ENCODE peak calls at places on chromosomes 3 and 15, in four cellular contexts. N is activated gamma-delta T cell treated with Interleukin-2 at 50 U/mL for 16 hours; E is MCF 10A; F is stimulated activated CD4-positive, alpha-beta T cell treated with anti-CD3 and anti-CD28 coated beads, Interleukin-2, amount 100 ng/mL, for 48 hours. H is an unnamed sample.

GRCh38 chr3:196629234-196629633 is 10.3 kb upstream of the NRROS start:
- DNase-seq in N (no peak), E (no peak), F (no peak), H (no peak)

GRCh38 chr3:16423298-16423697 is 90.2 kb downstream of the RFTN1 start:
- DNase-seq in N (no peak), E (no peak), F (no peak), H (peak; percentile 76)

GRCh38 chr3:70832811-70833509 is 520.5 kb upstream of the MDFIC2 start:
- DNase-seq in N (no peak), E (peak; percentile 59), F (no peak), H (no peak)

GRCh38 chr3:120791958-120792357 is 49.4 kb downstream of the GTF2E1 start:
- DNase-seq in N (no peak), E (peak; percentile 9), F (no peak), H (no peak)

GRCh38 chr3:52480768-52481715 is 14.1 kb upstream of the STAB1 start:
- DNase-seq in N (no peak), E (no peak), F (no peak), H (no peak)

GRCh38 chr3:159322322-159322939 is 520.6 kb downstream of the MFSD1 start:
- DNase-seq in N (no peak), E (peak; percentile 40), F (peak; percentile 19), H (no peak)

GRCh38 chr3:9079674-9080073 is 116.4 kb upstream of the RAD18 start:
- DNase-seq in N (no peak), E (peak; percentile 58), F (no peak), H (no peak)

GRCh38 chr3:124934577-124934976 is at the start of gene MUC13:
- DNase-seq in N (no peak), E (no peak), F (no peak), H (no peak)

GRCh38 chr15:99564221-99565030 is 1.4 kb upstream of the MEF2A start:
- DNase-seq in N (peak; percentile 6), E (no peak), F (no peak), H (no peak)

GRCh38 chr3:75886971-75887526 is 101.7 kb upstream of the ZNF717 start:
- DNase-seq in N (no peak), E (no peak), F (no peak), H (no peak)

GRCh38 chr3:188061133-188061532 is 92.8 kb upstream of the LPP start:
- DNase-seq in N (peak; percentile 37), E (peak; percentile 66), F (peak; percentile 37), H (no peak)

GRCh38 chr15:67420137-67420536 is 100.8 kb upstream of the C15orf61 start:
- DNase-seq in N (no peak), E (no peak), F (no peak), H (no peak)

GRCh38 chr15:34616613-34617012 is 33.2 kb upstream of the GOLGA8B start:
- DNase-seq in N (no peak), E (peak; percentile 62), F (no peak), H (peak; percentile 58)

GRCh38 chr15:83219026-83219425 is 11.4 kb upstream of the HDGFL3 start:
- DNase-seq in N (no peak), E (no peak), F (no peak), H (no peak)

GRCh38 chr3:44056446-44057240 is 185.0 kb upstream of the TOPAZ1 start:
- DNase-seq in N (no peak), E (no peak), F (no peak), H (no peak)

GRCh38 chr3:22231061-22231460 is 480.1 kb upstream of the ZNF385D start:
- DNase-seq in N (no peak), E (peak; percentile 81), F (no peak), H (no peak)

GRCh38 chr3:116059421-116060096 is 385.7 kb downstream of the LSAMP start:
- DNase-seq in N (no peak), E (peak; percentile 87), F (no peak), H (no peak)

H was measured in T47D.